ENCODE peak calls at places on chromosomes 2 and 18, in four cellular contexts. One of them, this sample, is unnamed. For H3K4me1, the result is how much of the 10 kb centered on the place peaks cover.

GRCh38 chr18:28504100-28504499 is 327.2 kb upstream of the CDH2 start:
- DNase-seq in SJSA1: no peak
- DNase-seq in ovary: no peak
- DNase-seq in tibial artery: no peak
- DNase-seq in this sample: no peak

GRCh38 chr18:58535340-58536186 is 93.3 kb downstream of the ALPK2 start:
- DNase-seq in tibial artery: no peak
- DNase-seq in SJSA1: no peak
- DNase-seq in ovary: no peak
- DNase-seq in this sample: no peak

GRCh38 chr2:242015366-242016065 is 146.0 kb downstream of the RTP5 start:
- DNase-seq in SJSA1: no peak
- DNase-seq in tibial artery: no peak
- DNase-seq in ovary: peak
- DNase-seq in this sample: no peak

GRCh38 chr2:200744252-200744651 is 67.5 kb upstream of the BZW1 start:
- DNase-seq in tibial artery: no peak
- DNase-seq in SJSA1: no peak
- DNase-seq in ovary: no peak
- DNase-seq in this sample: no peak

GRCh38 chr2:201175971-201176570 is 6.9 kb upstream of the CASP10 start:
- DNase-seq in ovary: no peak
- DNase-seq in SJSA1: no peak
- DNase-seq in tibial artery: no peak
- DNase-seq in this sample: no peak

GRCh38 chr18:76895498-76895897 is 73.1 kb downstream of the ZNF236 start:
- DNase-seq in ovary: no peak
- DNase-seq in SJSA1: no peak
- DNase-seq in tibial artery: no peak
- DNase-seq in this sample: no peak

GRCh38 chr2:84906900-84907714 is 1.7 kb downstream of the TMSB10 start:
- DNase-seq in SJSA1: peak
- DNase-seq in tibial artery: peak
- DNase-seq in ovary: peak
- DNase-seq in this sample: peak

GRCh38 chr2:6368271-6368670 is 497.4 kb downstream of the CMPK2 start:
- DNase-seq in tibial artery: no peak
- DNase-seq in ovary: no peak
- DNase-seq in SJSA1: no peak
- DNase-seq in this sample: no peak

GRCh38 chr18:44945847-44946490 is 265.3 kb downstream of the SETBP1 start:
- DNase-seq in tibial artery: no peak
- DNase-seq in ovary: no peak
- DNase-seq in SJSA1: no peak
- DNase-seq in this sample: no peak

GRCh38 chr18:26977791-26978190 is 112.3 kb upstream of the AQP4 start:
- DNase-seq in tibial artery: no peak
- DNase-seq in SJSA1: no peak
- DNase-seq in ovary: no peak
- DNase-seq in this sample: no peak

GRCh38 chr2:228556707-228557106 is 375.2 kb upstream of the SPHKAP start:
- DNase-seq in SJSA1: no peak
- DNase-seq in tibial artery: no peak
- DNase-seq in ovary: no peak
- DNase-seq in this sample: no peak

GRCh38 chr2:56184500-56184996 is 758 bp downstream of the CCDC85A start:
- DNase-seq in tibial artery: no peak
- DNase-seq in ovary: peak
- DNase-seq in SJSA1: no peak
- DNase-seq in this sample: peak

GRCh38 chr2:28616618-28617017 is 120.8 kb downstream of the PLB1 start:
- DNase-seq in SJSA1: no peak
- DNase-seq in tibial artery: no peak
- DNase-seq in ovary: no peak
- DNase-seq in this sample: no peak

GRCh38 chr18:48749768-48750167 is 201.0 kb downstream of the SMAD7 start:
- DNase-seq in ovary: peak
- DNase-seq in SJSA1: no peak
- DNase-seq in tibial artery: peak
- DNase-seq in this sample: peak

GRCh38 chr2:229726643-229727042 is 12.3 kb upstream of the DNER start:
- DNase-seq in tibial artery: no peak
- DNase-seq in ovary: no peak
- DNase-seq in SJSA1: no peak
- DNase-seq in this sample: no peak

GRCh38 chr18:69787825-69788547 is 159.7 kb downstream of the CD226 start:
- DNase-seq in tibial artery: no peak
- DNase-seq in SJSA1: no peak
- DNase-seq in ovary: no peak
- DNase-seq in this sample: no peak

GRCh38 chr18:75538727-75539126 is 111.2 kb upstream of the SMIM21 start:
- DNase-seq in ovary: no peak
- DNase-seq in tibial artery: no peak
- DNase-seq in SJSA1: no peak
- DNase-seq in this sample: no peak

GRCh38 chr2:195848119-195848899 is 191.3 kb downstream of the SLC39A10 start:
- DNase-seq in SJSA1: no peak
- DNase-seq in ovary: no peak
- DNase-seq in tibial artery: no peak
- DNase-seq in this sample: no peak

GRCh38 chr2:237136824-237137223 is 51.1 kb downstream of the COPS8 start:
- DNase-seq in SJSA1: no peak
- DNase-seq in tibial artery: no peak
- DNase-seq in ovary: no peak
- DNase-seq in this sample: no peak

GRCh38 chr18:51617167-51617566 is 419.7 kb upstream of the MEX3C start:
- DNase-seq in tibial artery: no peak
- DNase-seq in ovary: no peak
- DNase-seq in SJSA1: no peak
- DNase-seq in this sample: no peak

GRCh38 chr2:76861708-76862107 is 660.5 kb downstream of the LRRTM4 start:
- DNase-seq in ovary: no peak
- DNase-seq in SJSA1: no peak
- DNase-seq in tibial artery: no peak
- DNase-seq in this sample: no peak

GRCh38 chr2:24365051-24365450 is 4.7 kb upstream of the ITSN2 start:
- DNase-seq in ovary: peak
- DNase-seq in tibial artery: peak
- DNase-seq in SJSA1: no peak
- DNase-seq in this sample: peak

GRCh38 chr18:57595347-57595746 is 8.8 kb upstream of the FECH start:
- DNase-seq in ovary: no peak
- DNase-seq in tibial artery: no peak
- DNase-seq in SJSA1: no peak
- DNase-seq in this sample: no peak

GRCh38 chr2:9222246-9222898 is 15.8 kb downstream of the ASAP2 start:
- DNase-seq in SJSA1: no peak
- DNase-seq in ovary: no peak
- DNase-seq in tibial artery: no peak
- DNase-seq in this sample: no peak

GRCh38 chr2:72211359-72211758 is 63.7 kb upstream of the CYP26B1 start:
- DNase-seq in ovary: no peak
- DNase-seq in SJSA1: no peak
- DNase-seq in tibial artery: no peak
- DNase-seq in this sample: no peak

GRCh38 chr2:101912545-101912944 is 79.2 kb upstream of the IL1R2 start:
- DNase-seq in ovary: no peak
- DNase-seq in tibial artery: no peak
- DNase-seq in SJSA1: no peak
- DNase-seq in this sample: no peak

GRCh38 chr2:2764739-2765138 is 433.7 kb upstream of the MYT1L start:
- DNase-seq in ovary: no peak
- DNase-seq in tibial artery: no peak
- DNase-seq in SJSA1: no peak
- DNase-seq in this sample: no peak

GRCh38 chr2:119256574-119256921 is 32.9 kb downstream of the STEAP3 start:
- DNase-seq in tibial artery: no peak
- DNase-seq in SJSA1: no peak
- DNase-seq in ovary: no peak
- DNase-seq in this sample: no peak

GRCh38 chr2:226431301-226431955 is 368.2 kb downstream of the IRS1 start:
- DNase-seq in tibial artery: no peak
- DNase-seq in ovary: no peak
- DNase-seq in SJSA1: no peak
- DNase-seq in this sample: no peak

GRCh38 chr2:72985891-72986683 is 68.8 kb downstream of the EMX1 start:
- DNase-seq in ovary: no peak
- DNase-seq in SJSA1: no peak
- DNase-seq in tibial artery: peak
- DNase-seq in this sample: peak

GRCh38 chr2:69437751-69438154 is 518 bp upstream of the NFU1 start:
- DNase-seq in ovary: no peak
- DNase-seq in tibial artery: peak
- DNase-seq in SJSA1: no peak
- DNase-seq in this sample: peak

GRCh38 chr2:67137699-67138098 is 259.4 kb upstream of the ETAA1 start:
- DNase-seq in tibial artery: no peak
- DNase-seq in SJSA1: no peak
- DNase-seq in ovary: no peak
- DNase-seq in this sample: no peak

GRCh38 chr2:213261237-213261636 is 23.0 kb upstream of the SPAG16 start:
- DNase-seq in tibial artery: no peak
- DNase-seq in ovary: no peak
- DNase-seq in SJSA1: no peak
- DNase-seq in this sample: no peak
- H3K4me1 ChIP-seq in tibial artery: under half
- H3K4me1 ChIP-seq in ovary: under half
- H3K4me1 ChIP-seq in SJSA1: under half
- H3K4me1 ChIP-seq in this sample: under half

DNA sequence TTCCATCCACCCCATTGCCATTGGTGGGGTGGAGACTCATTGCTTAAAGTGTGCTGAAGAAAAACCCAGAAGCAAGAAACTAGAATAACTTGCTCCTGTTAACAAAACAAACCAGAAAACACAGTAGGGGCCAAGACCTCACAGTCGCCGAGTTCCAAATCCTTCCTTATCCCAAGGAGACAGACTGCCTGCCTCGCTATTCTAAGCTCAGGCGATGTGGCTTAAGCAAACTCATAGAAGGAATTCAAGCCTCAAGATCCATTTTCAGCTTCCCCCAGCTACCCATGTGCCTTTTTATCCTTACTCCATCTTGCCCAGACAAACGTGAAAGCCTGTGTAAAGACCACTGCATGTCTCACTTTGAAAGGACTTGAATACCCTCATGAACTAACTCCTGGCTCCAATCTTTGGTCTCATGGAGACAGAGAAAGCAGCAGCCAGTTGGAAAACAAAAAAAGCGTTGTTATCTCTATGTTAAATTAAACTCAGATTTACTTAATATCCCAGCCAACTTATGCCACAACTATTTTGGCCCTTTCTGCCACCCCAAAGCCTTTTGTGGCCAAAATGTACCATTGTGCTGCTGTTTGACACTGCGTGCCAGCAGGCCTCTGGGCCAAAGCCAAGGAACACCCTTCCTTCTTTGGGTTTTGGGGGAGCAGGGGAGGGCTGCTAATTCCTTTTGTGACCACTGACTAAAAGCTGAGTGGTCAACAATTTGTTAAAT is 123.1 kb upstream of the FZD5 start:
- DNase-seq in tibial artery: no peak
- DNase-seq in SJSA1: no peak
- DNase-seq in ovary: no peak
- DNase-seq in this sample: no peak
- H3K4me1 ChIP-seq in tibial artery: under half
- H3K4me1 ChIP-seq in SJSA1: under half
- H3K4me1 ChIP-seq in ovary: under half
- H3K4me1 ChIP-seq in this sample: under half

GRCh38 chr2:54597153-54597827 is 126.2 kb upstream of the EML6 start:
- DNase-seq in SJSA1: no peak
- DNase-seq in tibial artery: no peak
- DNase-seq in ovary: peak
- DNase-seq in this sample: peak
- H3K4me1 ChIP-seq in SJSA1: under half
- H3K4me1 ChIP-seq in tibial artery: under half
- H3K4me1 ChIP-seq in ovary: under half
- H3K4me1 ChIP-seq in this sample: half or more

GRCh38 chr2:10378189-10378588 is 69.9 kb downstream of the ODC1 start:
- DNase-seq in ovary: no peak
- DNase-seq in tibial artery: no peak
- DNase-seq in SJSA1: no peak
- DNase-seq in this sample: peak
- H3K4me1 ChIP-seq in ovary: under half
- H3K4me1 ChIP-seq in tibial artery: under half
- H3K4me1 ChIP-seq in SJSA1: under half
- H3K4me1 ChIP-seq in this sample: under half

GRCh38 chr2:111171337-111171930 is 50.7 kb downstream of the BCL2L11 start:
- DNase-seq in SJSA1: no peak
- DNase-seq in tibial artery: no peak
- DNase-seq in ovary: no peak
- DNase-seq in this sample: no peak

GRCh38 chr2:111169924-111170323 is 49.2 kb downstream of the BCL2L11 start:
- DNase-seq in tibial artery: no peak
- DNase-seq in ovary: no peak
- DNase-seq in SJSA1: no peak
- DNase-seq in this sample: no peak

GRCh38 chr2:111173338-111173737 is 52.6 kb downstream of the BCL2L11 start:
- DNase-seq in ovary: no peak
- DNase-seq in tibial artery: no peak
- DNase-seq in SJSA1: no peak
- DNase-seq in this sample: no peak

GRCh38 chr2:111173856-111174255 is 53.1 kb downstream of the BCL2L11 start:
- DNase-seq in SJSA1: no peak
- DNase-seq in tibial artery: no peak
- DNase-seq in ovary: no peak
- DNase-seq in this sample: no peak

GRCh38 chr2:111172666-111173065 is 52.0 kb downstream of the BCL2L11 start:
- DNase-seq in ovary: no peak
- DNase-seq in tibial artery: no peak
- DNase-seq in SJSA1: no peak
- DNase-seq in this sample: no peak
- H3K4me1 ChIP-seq in ovary: under half
- H3K4me1 ChIP-seq in tibial artery: under half
- H3K4me1 ChIP-seq in SJSA1: under half
- H3K4me1 ChIP-seq in this sample: under half

GRCh38 chr2:144679942-144680341 is 160.0 kb upstream of the ZEB2 start:
- DNase-seq in SJSA1: no peak
- DNase-seq in ovary: no peak
- DNase-seq in tibial artery: no peak
- DNase-seq in this sample: no peak
- H3K4me1 ChIP-seq in SJSA1: under half
- H3K4me1 ChIP-seq in ovary: under half
- H3K4me1 ChIP-seq in tibial artery: under half
- H3K4me1 ChIP-seq in this sample: under half

GRCh38 chr2:231611273-231612198 is 18.9 kb downstream of the TEX44 start:
- DNase-seq in tibial artery: peak
- DNase-seq in SJSA1: peak
- DNase-seq in ovary: no peak
- DNase-seq in this sample: peak
- H3K4me1 ChIP-seq in tibial artery: under half
- H3K4me1 ChIP-seq in SJSA1: under half
- H3K4me1 ChIP-seq in ovary: under half
- H3K4me1 ChIP-seq in this sample: under half

This sample was measured in body of pancreas.